ENCODE peak calls at places on chromosomes 1 and 21, in eight cellular contexts. One of them, this sample, is unnamed.

GRCh38 chr21:35925497-35925896 is 134.8 kb downstream of the SETD4 start:
- DNase-seq in right cardiac atrium: no peak
- DNase-seq in mesothelial cell of epicardium: no peak
- DNase-seq in Ammon's horn: no peak
- DNase-seq in uterus: peak
- DNase-seq in mesendoderm: no peak
- DNase-seq in pulmonary artery endothelial cell: peak
- DNase-seq in body of pancreas: peak
- DNase-seq in this sample: no peak

GRCh38 chr1:40625476-40626382 is 39.8 kb downstream of the RIMS3 start:
- DNase-seq in Ammon's horn: no peak
- DNase-seq in uterus: no peak
- DNase-seq in body of pancreas: no peak
- DNase-seq in mesendoderm: no peak
- DNase-seq in pulmonary artery endothelial cell: no peak
- DNase-seq in right cardiac atrium: no peak
- DNase-seq in mesothelial cell of epicardium: no peak
- DNase-seq in this sample: no peak

GRCh38 chr1:162285149-162285561 is 91.5 kb downstream of the SPATA46 start:
- DNase-seq in pulmonary artery endothelial cell: no peak
- DNase-seq in Ammon's horn: no peak
- DNase-seq in mesothelial cell of epicardium: no peak
- DNase-seq in mesendoderm: peak
- DNase-seq in right cardiac atrium: peak
- DNase-seq in body of pancreas: peak
- DNase-seq in uterus: no peak
- DNase-seq in this sample: no peak

GRCh38 chr1:153359241-153359640 is 1.6 kb downstream of the S100A9 start:
- DNase-seq in mesendoderm: no peak
- DNase-seq in body of pancreas: no peak
- DNase-seq in Ammon's horn: no peak
- DNase-seq in pulmonary artery endothelial cell: no peak
- DNase-seq in uterus: no peak
- DNase-seq in mesothelial cell of epicardium: no peak
- DNase-seq in right cardiac atrium: no peak
- DNase-seq in this sample: no peak

GRCh38 chr1:201186212-201186611 is 4.4 kb upstream of the IGFN1 start:
- DNase-seq in mesothelial cell of epicardium: no peak
- DNase-seq in uterus: no peak
- DNase-seq in body of pancreas: no peak
- DNase-seq in right cardiac atrium: no peak
- DNase-seq in pulmonary artery endothelial cell: no peak
- DNase-seq in Ammon's horn: no peak
- DNase-seq in mesendoderm: no peak
- DNase-seq in this sample: no peak

GRCh38 chr1:18714404-18715175 is 83.9 kb downstream of the PAX7 start:
- DNase-seq in mesothelial cell of epicardium: no peak
- DNase-seq in uterus: no peak
- DNase-seq in right cardiac atrium: no peak
- DNase-seq in Ammon's horn: no peak
- DNase-seq in mesendoderm: no peak
- DNase-seq in pulmonary artery endothelial cell: no peak
- DNase-seq in body of pancreas: no peak
- DNase-seq in this sample: no peak

GRCh38 chr1:19208710-19209438 is 1.2 kb downstream of the UBR4 start:
- DNase-seq in uterus: no peak
- DNase-seq in pulmonary artery endothelial cell: no peak
- DNase-seq in body of pancreas: no peak
- DNase-seq in right cardiac atrium: no peak
- DNase-seq in Ammon's horn: no peak
- DNase-seq in mesothelial cell of epicardium: no peak
- DNase-seq in mesendoderm: no peak
- DNase-seq in this sample: no peak

GRCh38 chr1:198607714-198608113 is 31.1 kb upstream of the PTPRC start:
- DNase-seq in mesendoderm: no peak
- DNase-seq in right cardiac atrium: no peak
- DNase-seq in Ammon's horn: no peak
- DNase-seq in mesothelial cell of epicardium: no peak
- DNase-seq in uterus: no peak
- DNase-seq in pulmonary artery endothelial cell: no peak
- DNase-seq in body of pancreas: no peak
- DNase-seq in this sample: no peak

GRCh38 chr1:107661142-107661541 is 303.8 kb downstream of the VAV3 start:
- DNase-seq in pulmonary artery endothelial cell: no peak
- DNase-seq in Ammon's horn: no peak
- DNase-seq in body of pancreas: no peak
- DNase-seq in right cardiac atrium: no peak
- DNase-seq in mesendoderm: no peak
- DNase-seq in uterus: no peak
- DNase-seq in mesothelial cell of epicardium: no peak
- DNase-seq in this sample: no peak

GRCh38 chr1:239570878-239571277 is 184.5 kb downstream of the CHRM3 start:
- DNase-seq in body of pancreas: peak
- DNase-seq in mesothelial cell of epicardium: no peak
- DNase-seq in right cardiac atrium: no peak
- DNase-seq in uterus: no peak
- DNase-seq in mesendoderm: no peak
- DNase-seq in pulmonary artery endothelial cell: no peak
- DNase-seq in Ammon's horn: no peak
- DNase-seq in this sample: no peak

GRCh38 chr1:21340230-21340564 is 49.9 kb upstream of the ECE1 start:
- DNase-seq in uterus: peak
- DNase-seq in mesothelial cell of epicardium: no peak
- DNase-seq in right cardiac atrium: peak
- DNase-seq in body of pancreas: peak
- DNase-seq in Ammon's horn: no peak
- DNase-seq in pulmonary artery endothelial cell: no peak
- DNase-seq in mesendoderm: no peak
- DNase-seq in this sample: no peak

GRCh38 chr1:38466486-38466885 is 393.1 kb downstream of the RRAGC start:
- DNase-seq in mesendoderm: no peak
- DNase-seq in right cardiac atrium: no peak
- DNase-seq in pulmonary artery endothelial cell: no peak
- DNase-seq in body of pancreas: no peak
- DNase-seq in mesothelial cell of epicardium: no peak
- DNase-seq in Ammon's horn: no peak
- DNase-seq in uterus: no peak
- DNase-seq in this sample: no peak

GRCh38 chr1:172460901-172461315 is 17.0 kb upstream of the PIGC start:
- DNase-seq in uterus: no peak
- DNase-seq in pulmonary artery endothelial cell: no peak
- DNase-seq in mesendoderm: no peak
- DNase-seq in right cardiac atrium: no peak
- DNase-seq in mesothelial cell of epicardium: no peak
- DNase-seq in Ammon's horn: no peak
- DNase-seq in body of pancreas: no peak
- DNase-seq in this sample: no peak

GRCh38 chr1:186304982-186305949 is 69.8 kb downstream of the TPR start:
- DNase-seq in Ammon's horn: peak
- DNase-seq in right cardiac atrium: no peak
- DNase-seq in body of pancreas: no peak
- DNase-seq in mesendoderm: peak
- DNase-seq in uterus: no peak
- DNase-seq in pulmonary artery endothelial cell: no peak
- DNase-seq in mesothelial cell of epicardium: no peak
- DNase-seq in this sample: no peak

GRCh38 chr1:46489638-46490602 is at the start of gene DMBX1:
- DNase-seq in mesothelial cell of epicardium: peak
- DNase-seq in body of pancreas: peak
- DNase-seq in mesendoderm: peak
- DNase-seq in uterus: no peak
- DNase-seq in pulmonary artery endothelial cell: no peak
- DNase-seq in Ammon's horn: no peak
- DNase-seq in right cardiac atrium: no peak
- DNase-seq in this sample: no peak

GRCh38 chr1:198903203-198903602 is 264.4 kb downstream of the PTPRC start:
- DNase-seq in body of pancreas: no peak
- DNase-seq in right cardiac atrium: no peak
- DNase-seq in Ammon's horn: peak
- DNase-seq in uterus: no peak
- DNase-seq in mesothelial cell of epicardium: no peak
- DNase-seq in mesendoderm: peak
- DNase-seq in pulmonary artery endothelial cell: no peak
- DNase-seq in this sample: no peak

GRCh38 chr21:34020005-34020847 is 53.2 kb upstream of the MRPS6 start:
- DNase-seq in mesendoderm: no peak
- DNase-seq in mesothelial cell of epicardium: no peak
- DNase-seq in pulmonary artery endothelial cell: no peak
- DNase-seq in uterus: no peak
- DNase-seq in right cardiac atrium: no peak
- DNase-seq in body of pancreas: no peak
- DNase-seq in Ammon's horn: peak
- DNase-seq in this sample: peak

GRCh38 chr1:61869691-61870109 is 127.4 kb downstream of the PATJ start:
- DNase-seq in uterus: no peak
- DNase-seq in mesothelial cell of epicardium: no peak
- DNase-seq in body of pancreas: no peak
- DNase-seq in right cardiac atrium: peak
- DNase-seq in Ammon's horn: no peak
- DNase-seq in mesendoderm: no peak
- DNase-seq in pulmonary artery endothelial cell: no peak
- DNase-seq in this sample: no peak

GRCh38 chr1:245086389-245086969 is 68.3 kb upstream of the KIF26B start:
- DNase-seq in Ammon's horn: no peak
- DNase-seq in right cardiac atrium: no peak
- DNase-seq in body of pancreas: no peak
- DNase-seq in pulmonary artery endothelial cell: no peak
- DNase-seq in mesendoderm: no peak
- DNase-seq in mesothelial cell of epicardium: no peak
- DNase-seq in uterus: no peak
- DNase-seq in this sample: no peak

GRCh38 chr1:165816157-165816556 is 11.3 kb upstream of the UCK2 start:
- DNase-seq in pulmonary artery endothelial cell: no peak
- DNase-seq in Ammon's horn: no peak
- DNase-seq in body of pancreas: no peak
- DNase-seq in right cardiac atrium: no peak
- DNase-seq in uterus: no peak
- DNase-seq in mesothelial cell of epicardium: no peak
- DNase-seq in mesendoderm: no peak
- DNase-seq in this sample: no peak

GRCh38 chr1:204261266-204261665 is 47.5 kb upstream of the GOLT1A start:
- DNase-seq in pulmonary artery endothelial cell: no peak
- DNase-seq in mesothelial cell of epicardium: no peak
- DNase-seq in uterus: no peak
- DNase-seq in right cardiac atrium: no peak
- DNase-seq in Ammon's horn: no peak
- DNase-seq in body of pancreas: no peak
- DNase-seq in mesendoderm: no peak
- DNase-seq in this sample: no peak

GRCh38 chr1:3359346-3360157 is 94.9 kb upstream of the ARHGEF16 start:
- DNase-seq in uterus: no peak
- DNase-seq in mesendoderm: no peak
- DNase-seq in body of pancreas: no peak
- DNase-seq in mesothelial cell of epicardium: no peak
- DNase-seq in pulmonary artery endothelial cell: no peak
- DNase-seq in right cardiac atrium: no peak
- DNase-seq in Ammon's horn: no peak
- DNase-seq in this sample: no peak

GRCh38 chr1:2127181-2128145 is 67.1 kb downstream of the FAAP20 start:
- DNase-seq in right cardiac atrium: peak
- DNase-seq in body of pancreas: peak
- DNase-seq in mesendoderm: no peak
- DNase-seq in mesothelial cell of epicardium: no peak
- DNase-seq in pulmonary artery endothelial cell: no peak
- DNase-seq in Ammon's horn: peak
- DNase-seq in uterus: no peak
- DNase-seq in this sample: no peak

GRCh38 chr1:15886613-15887167 is 39.2 kb downstream of the SPEN start:
- DNase-seq in mesothelial cell of epicardium: no peak
- DNase-seq in right cardiac atrium: no peak
- DNase-seq in pulmonary artery endothelial cell: no peak
- DNase-seq in mesendoderm: no peak
- DNase-seq in Ammon's horn: no peak
- DNase-seq in body of pancreas: no peak
- DNase-seq in uterus: no peak
- DNase-seq in this sample: no peak

GRCh38 chr1:91478693-91479234 is 21.9 kb upstream of the CDC7 start:
- DNase-seq in mesendoderm: no peak
- DNase-seq in mesothelial cell of epicardium: no peak
- DNase-seq in Ammon's horn: no peak
- DNase-seq in right cardiac atrium: no peak
- DNase-seq in uterus: no peak
- DNase-seq in pulmonary artery endothelial cell: no peak
- DNase-seq in body of pancreas: no peak
- DNase-seq in this sample: no peak

GRCh38 chr1:20462397-20462796 is 23.6 kb downstream of the CAMK2N1 start:
- DNase-seq in mesendoderm: no peak
- DNase-seq in body of pancreas: no peak
- DNase-seq in pulmonary artery endothelial cell: no peak
- DNase-seq in Ammon's horn: peak
- DNase-seq in right cardiac atrium: no peak
- DNase-seq in uterus: no peak
- DNase-seq in mesothelial cell of epicardium: no peak
- DNase-seq in this sample: no peak

GRCh38 chr1:3611170-3612019 is at the start of gene MEGF6:
- DNase-seq in right cardiac atrium: peak
- DNase-seq in mesothelial cell of epicardium: peak
- DNase-seq in mesendoderm: peak
- DNase-seq in Ammon's horn: no peak
- DNase-seq in pulmonary artery endothelial cell: peak
- DNase-seq in body of pancreas: peak
- DNase-seq in uterus: peak
- DNase-seq in this sample: no peak

GRCh38 chr1:155856975-155857930 is at the start of gene GON4L:
- DNase-seq in mesothelial cell of epicardium: peak
- DNase-seq in body of pancreas: peak
- DNase-seq in pulmonary artery endothelial cell: peak
- DNase-seq in right cardiac atrium: peak
- DNase-seq in Ammon's horn: peak
- DNase-seq in uterus: peak
- DNase-seq in mesendoderm: peak
- DNase-seq in this sample: peak

GRCh38 chr1:83034846-83035245 is 964.1 kb downstream of the TTLL7 start:
- DNase-seq in mesendoderm: no peak
- DNase-seq in pulmonary artery endothelial cell: no peak
- DNase-seq in uterus: no peak
- DNase-seq in Ammon's horn: no peak
- DNase-seq in right cardiac atrium: no peak
- DNase-seq in body of pancreas: no peak
- DNase-seq in mesothelial cell of epicardium: no peak
- DNase-seq in this sample: no peak

GRCh38 chr1:64171797-64172281 is 31.6 kb upstream of the UBE2U start:
- DNase-seq in mesendoderm: peak
- DNase-seq in pulmonary artery endothelial cell: no peak
- DNase-seq in right cardiac atrium: no peak
- DNase-seq in Ammon's horn: no peak
- DNase-seq in body of pancreas: no peak
- DNase-seq in mesothelial cell of epicardium: no peak
- DNase-seq in uterus: no peak
- DNase-seq in this sample: no peak

This sample was measured in memory B cell.